ENCODE peak calls at places on chromosomes 2 and 18, in five cellular contexts. R, V, U, Y and Z are unnamed samples. For H3K4me1, the result is how much of the 10 kb centered on the place peaks cover.

GRCh38 chr18:13232060-13232917 is 13.7 kb downstream of the LDLRAD4 start:
- DNase-seq in U (no peak), R (no peak), Y (peak), V (no peak), Z (no peak)

GRCh38 chr2:121722479-121722878 is 14.2 kb downstream of the NIFK start:
- DNase-seq in R (no peak), V (no peak), Y (no peak), U (no peak), Z (no peak)

GRCh38 chr2:113840463-113840975 is 49.4 kb upstream of the ACTR3 start:
- DNase-seq in R (no peak), Y (no peak), V (no peak), U (no peak), Z (no peak)

GRCh38 chr2:69634197-69634821 is 9.2 kb downstream of the AAK1 start:
- DNase-seq in U (no peak), V (no peak), R (no peak), Y (no peak), Z (no peak)

GRCh38 chr2:75233965-75234364 is 34.6 kb upstream of the TACR1 start:
- DNase-seq in U (no peak), V (no peak), Y (no peak), R (no peak), Z (no peak)

GRCh38 chr2:44135771-44136170 is 32.9 kb upstream of the PPM1B start:
- DNase-seq in V (no peak), U (no peak), Y (no peak), R (no peak), Z (no peak)

GRCh38 chr2:240711296-240711695 is 19.6 kb downstream of the AQP12A start:
- DNase-seq in R (no peak), U (no peak), Y (no peak), V (no peak), Z (no peak)

GRCh38 chr2:195706161-195706900 is 49.3 kb downstream of the SLC39A10 start:
- DNase-seq in U (no peak), V (no peak), Y (no peak), R (no peak), Z (no peak)

GRCh38 chr2:20620271-20620681 is 30.6 kb downstream of the HS1BP3 start:
- DNase-seq in U (no peak), Y (peak), R (no peak), V (no peak), Z (no peak)

GRCh38 chr2:100114011-100114433 is 28.4 kb downstream of the AFF3 start:
- DNase-seq in Y (no peak), V (no peak), U (no peak), R (no peak), Z (no peak)

GRCh38 chr18:44897445-44898215 is 216.9 kb downstream of the SETBP1 start:
- DNase-seq in Y (no peak), U (no peak), R (peak), V (no peak), Z (no peak)

GRCh38 chr18:77065221-77065981 is 67.2 kb downstream of the MBP start:
- DNase-seq in U (no peak), Y (no peak), V (peak), R (no peak), Z (no peak)

GRCh38 chr18:49227456-49227855 is 233.0 kb downstream of the DYM start:
- DNase-seq in U (no peak), R (no peak), V (no peak), Y (no peak), Z (no peak)

GRCh38 chr2:1599301-1600085 is 144.8 kb downstream of the PXDN start:
- DNase-seq in V (no peak), U (no peak), Y (no peak), R (no peak), Z (no peak)

GRCh38 chr2:9154061-9154460 is 52.6 kb upstream of the ASAP2 start:
- DNase-seq in V (no peak), U (no peak), R (no peak), Y (no peak), Z (no peak)

GRCh38 chr2:88614497-88615157 is 12.6 kb downstream of the EIF2AK3 start:
- DNase-seq in R (no peak), V (no peak), Y (no peak), U (no peak), Z (no peak)

GRCh38 chr2:168064011-168064998 is 183.1 kb downstream of the STK39 start:
- DNase-seq in Y (no peak), U (no peak), R (no peak), V (no peak), Z (no peak)

GRCh38 chr2:176642074-176642473 is 372.8 kb downstream of the MTX2 start:
- DNase-seq in R (no peak), Y (no peak), V (no peak), U (no peak), Z (no peak)

GRCh38 chr2:33340265-33340664 is 136.2 kb upstream of the RASGRP3 start:
- DNase-seq in R (peak), U (no peak), Y (peak), V (no peak), Z (peak)

GRCh38 chr2:212968284-212969081 is 182.9 kb downstream of the IKZF2 start:
- DNase-seq in R (no peak), V (no peak), Y (no peak), U (no peak), Z (no peak)

GRCh38 chr2:134621939-134622705 is 96.7 kb downstream of the TMEM163 start:
- DNase-seq in V (no peak), R (no peak), U (no peak), Y (no peak), Z (no peak)

DNA sequence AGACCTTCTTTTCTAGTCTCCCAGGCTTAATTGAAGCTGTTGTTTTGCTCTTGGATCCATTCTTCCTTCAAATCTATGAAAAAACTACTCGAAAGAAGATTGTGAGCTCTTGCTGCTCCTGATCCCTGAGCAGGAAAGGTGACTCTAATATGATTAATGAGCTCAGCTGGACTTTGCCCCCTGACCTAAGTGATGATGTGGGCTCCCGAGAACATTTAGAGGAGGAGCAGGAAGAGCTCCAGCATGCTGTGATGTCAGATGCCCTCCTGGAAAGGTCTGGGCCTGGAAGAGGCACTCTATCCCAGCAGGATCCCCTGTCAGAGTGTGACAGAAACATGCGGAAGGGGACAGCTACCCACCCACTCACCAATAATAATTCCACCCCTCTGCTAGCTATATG is 117.8 kb upstream of the PELI1 start:
- DNase-seq in Y (no peak), R (peak), V (no peak), U (no peak), Z (no peak)
- TF ChIP-seq POLR2A in Y (no peak), R (no peak), V (no peak), U (no peak), Z (no peak)

GRCh38 chr2:237161239-237161638 is 75.5 kb downstream of the COPS8 start:
- DNase-seq in V (no peak), Y (peak), R (no peak), U (no peak), Z (peak)
- H3K4me1 ChIP-seq in V (under half), Y (under half), R (under half), U (under half), Z (under half)

GRCh38 chr2:230583593-230583992 is 129.0 kb upstream of the CAB39 start:
- DNase-seq in R (no peak), Y (no peak), U (no peak), V (no peak), Z (no peak)
- TF ChIP-seq POLR2A in R (no peak), Y (no peak), U (no peak), V (no peak), Z (no peak)

DNA sequence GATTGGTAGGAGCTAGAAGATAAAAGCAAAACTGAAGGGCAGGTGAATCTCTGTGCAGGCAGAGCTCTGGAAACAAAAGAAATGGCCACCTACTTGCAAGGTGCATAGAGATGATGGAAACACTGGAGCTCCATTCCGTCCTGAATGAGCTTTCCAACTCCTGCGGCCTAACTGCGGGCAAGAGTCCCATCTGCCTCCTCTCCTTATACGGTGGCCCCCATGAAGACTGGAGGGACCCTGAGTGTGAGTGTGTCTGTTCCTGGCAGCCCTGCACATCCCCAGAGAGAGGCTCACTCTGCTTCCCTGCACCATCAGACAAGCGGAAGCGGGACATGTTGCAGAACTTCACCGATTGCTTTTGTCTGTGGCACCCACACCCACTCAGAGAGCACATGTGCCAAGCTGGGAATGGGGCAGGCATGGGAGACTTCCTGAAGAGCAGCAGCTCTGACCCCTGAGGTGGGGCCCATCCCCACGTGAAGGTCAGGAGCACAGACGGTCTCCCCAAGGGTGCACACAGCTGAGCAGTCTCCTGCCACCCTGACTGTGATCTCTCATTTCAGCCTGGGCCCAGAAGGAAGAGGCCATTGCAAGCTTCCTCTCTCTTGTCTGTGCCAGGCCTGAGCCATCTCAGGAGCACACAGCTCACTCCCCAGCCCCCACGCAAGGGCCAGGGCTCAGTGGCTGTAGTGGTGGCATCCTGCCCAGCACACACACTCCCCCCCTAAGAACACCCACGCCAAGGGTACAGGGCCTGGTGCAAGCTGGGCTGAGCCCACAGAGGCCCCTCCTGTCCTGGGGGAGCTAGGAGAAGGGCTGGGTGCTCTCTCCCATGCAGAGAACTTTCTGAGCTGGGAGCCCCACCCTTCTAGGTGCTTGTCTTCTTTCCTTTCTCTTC is 75.3 kb downstream of the STPG4 start:
- DNase-seq in Y (peak), U (no peak), R (no peak), V (no peak), Z (no peak)
- H3K4me1 ChIP-seq in Y (under half), U (half or more), R (under half), V (half or more), Z (half or more)

GRCh38 chr2:43005975-43006833 is 213.8 kb upstream of the HAAO start:
- DNase-seq in Y (peak), R (peak), V (no peak), U (no peak), Z (no peak)

GRCh38 chr2:43003702-43004101 is 211.3 kb upstream of the HAAO start:
- DNase-seq in U (no peak), V (no peak), Y (peak), R (peak), Z (no peak)

GRCh38 chr2:43006834-43007543 is 214.6 kb upstream of the HAAO start:
- DNase-seq in V (no peak), U (no peak), R (no peak), Y (no peak), Z (no peak)

GRCh38 chr2:43007901-43008300 is 215.5 kb upstream of the HAAO start:
- DNase-seq in U (no peak), Y (no peak), R (peak), V (no peak), Z (no peak)

DNA sequence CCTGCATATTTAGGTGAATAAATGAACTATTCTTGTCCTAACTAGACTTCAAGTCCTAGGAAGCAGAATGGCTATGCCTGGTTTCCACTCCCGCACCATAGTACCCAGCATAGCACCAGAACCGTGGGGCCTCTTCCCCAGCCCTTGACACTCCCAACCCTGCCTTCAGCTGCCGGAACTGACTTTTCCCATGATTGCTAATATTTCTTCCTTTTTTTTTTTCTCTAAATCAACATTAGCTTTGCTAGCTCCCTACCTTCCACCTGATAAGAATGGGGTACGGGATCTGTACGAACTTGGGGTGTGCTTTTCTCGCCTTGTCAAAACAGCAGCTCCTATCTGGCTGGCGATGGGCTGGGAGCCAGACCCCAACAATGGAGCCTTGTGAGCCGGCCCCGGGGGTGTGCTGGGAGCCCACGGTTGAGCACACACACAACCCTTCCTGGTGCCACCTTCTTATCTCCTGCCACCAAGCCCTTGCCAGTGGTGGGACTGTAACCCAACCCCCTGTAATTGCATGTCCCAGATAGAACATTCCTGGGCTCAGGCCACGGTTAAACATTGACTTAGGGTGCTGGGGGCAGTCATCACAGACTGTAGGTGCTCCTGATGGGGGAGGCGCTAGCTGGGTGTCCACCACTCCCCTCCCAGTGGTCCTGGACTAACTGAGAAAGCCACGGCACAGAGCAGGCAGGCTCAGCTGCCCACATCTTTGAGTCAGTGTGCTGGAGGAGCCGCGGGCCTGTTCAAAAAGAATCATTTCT is 213.0 kb upstream of the HAAO start:
- DNase-seq in R (peak), U (no peak), V (no peak), Y (no peak), Z (no peak)
- TF ChIP-seq POLR2A in R (peak), U (no peak), V (no peak), Y (no peak), Z (no peak)

GRCh38 chr2:98907385-98907784 is 28.6 kb downstream of the CRACDL start:
- DNase-seq in Y (no peak), R (no peak), U (no peak), V (no peak), Z (no peak)
- H3K4me1 ChIP-seq in Y (under half), R (under half), U (half or more), V (under half), Z (under half)

GRCh38 chr2:28894470-28895188 is at the start of gene WDR43:
- DNase-seq in V (peak), U (peak), R (peak), Y (peak), Z (peak)
- TF ChIP-seq POLR2A in V (peak), U (peak), R (peak), Y (peak), Z (peak)

GRCh38 chr2:219250044-219250781 is 2.8 kb upstream of the TUBA4B start:
- DNase-seq in V (no peak), U (no peak), Y (no peak), R (no peak), Z (no peak)
- H3K4me1 ChIP-seq in V (under half), U (half or more), Y (under half), R (half or more), Z (under half)

GRCh38 chr18:3450358-3451107 is 561 bp downstream of the TGIF1 start:
- DNase-seq in Y (peak), U (peak), V (no peak), R (peak), Z (peak)
- TF ChIP-seq POLR2A in Y (no peak), U (peak), V (no peak), R (no peak), Z (peak)